ENCODE peak calls at places on chromosomes 2 and 18, in ten cellular contexts. C is BE2C, P is spleen, X is AG09309, G is fibroblast of mammary gland, J is heart right ventricle, W is cardiac muscle cell, T is PC-3, K is AG04450, S is psoas muscle. L is an unnamed sample.

GRCh38 chr2:25618676-25619075 is 54.7 kb downstream of the DTNB start:
- DNase-seq in C (no peak), W (no peak), G (peak; percentile 79), S (no peak), P (no peak), K (no peak), X (peak; percentile 33), T (peak; percentile 96), J (no peak), L (peak; percentile 88)

GRCh38 chr18:3062798-3063563 is 50.0 kb upstream of the LPIN2 start:
- DNase-seq in C (peak; percentile 49), J (peak; percentile 76), P (peak; percentile 89), G (peak; percentile 49), T (peak; percentile 57), K (no peak), S (peak; percentile 59), X (no peak), W (peak; percentile 85), L (peak; percentile 54)

GRCh38 chr18:22311301-22311700 is 106.4 kb downstream of the CTAGE1 start:
- DNase-seq in X (no peak), C (no peak), G (peak; percentile 83), J (no peak), P (no peak), K (peak; percentile 23), T (peak; percentile 53), W (no peak), S (no peak), L (peak; percentile 87)

GRCh38 chr2:15939556-15939853 is 845 bp upstream of the MYCN start:
- DNase-seq in C (peak; percentile 100), X (no peak), J (peak; percentile 74), G (no peak), W (no peak), S (peak; percentile 66), P (peak; percentile 85), T (peak; percentile 50), K (no peak), L (no peak)

GRCh38 chr2:30232027-30232800 is 880 bp downstream of the LBH start:
- DNase-seq in C (peak; percentile 39), G (no peak), P (peak; percentile 96), S (peak; percentile 45), X (no peak), J (peak; percentile 60), T (no peak), W (peak; percentile 72), K (no peak), L (peak; percentile 51)

GRCh38 chr2:241796610-241797138 is 12.3 kb upstream of the NEU4 start:
- DNase-seq in S (peak; percentile 7), P (peak; percentile 65), X (no peak), J (no peak), W (no peak), G (no peak), T (no peak), C (peak; percentile 8), K (no peak), L (no peak)

GRCh38 chr2:64617631-64618151 is 36.0 kb downstream of the SERTAD2 start:
- DNase-seq in W (no peak), T (no peak), K (no peak), S (no peak), X (no peak), G (no peak), C (no peak), P (no peak), J (no peak), L (no peak)

GRCh38 chr2:159399716-159400525 is 113.4 kb upstream of the WDSUB1 start:
- DNase-seq in W (no peak), S (no peak), T (peak; percentile 70), P (no peak), X (peak; percentile 53), C (no peak), J (no peak), K (peak; percentile 6), G (peak; percentile 11), L (peak; percentile 18)

GRCh38 chr2:240432430-240432819 is 3.0 kb upstream of the GPC1 start:
- DNase-seq in X (no peak), K (no peak), S (no peak), C (no peak), W (no peak), G (no peak), J (no peak), P (no peak), T (no peak), L (no peak)

GRCh38 chr2:240429872-240430491 is 5.5 kb upstream of the GPC1 start:
- DNase-seq in W (no peak), G (no peak), J (no peak), K (no peak), X (no peak), C (peak; percentile 15), T (no peak), S (no peak), P (peak; percentile 63), L (no peak)

GRCh38 chr2:240430595-240430994 is 4.9 kb upstream of the GPC1 start:
- DNase-seq in T (no peak), P (no peak), G (no peak), J (no peak), S (no peak), W (no peak), C (no peak), K (no peak), X (no peak), L (no peak)

GRCh38 chr2:240431663-240432424 is 3.6 kb upstream of the GPC1 start:
- DNase-seq in C (no peak), T (no peak), S (no peak), X (no peak), P (peak; percentile 71), K (no peak), G (no peak), J (no peak), W (no peak), L (no peak)

DNA sequence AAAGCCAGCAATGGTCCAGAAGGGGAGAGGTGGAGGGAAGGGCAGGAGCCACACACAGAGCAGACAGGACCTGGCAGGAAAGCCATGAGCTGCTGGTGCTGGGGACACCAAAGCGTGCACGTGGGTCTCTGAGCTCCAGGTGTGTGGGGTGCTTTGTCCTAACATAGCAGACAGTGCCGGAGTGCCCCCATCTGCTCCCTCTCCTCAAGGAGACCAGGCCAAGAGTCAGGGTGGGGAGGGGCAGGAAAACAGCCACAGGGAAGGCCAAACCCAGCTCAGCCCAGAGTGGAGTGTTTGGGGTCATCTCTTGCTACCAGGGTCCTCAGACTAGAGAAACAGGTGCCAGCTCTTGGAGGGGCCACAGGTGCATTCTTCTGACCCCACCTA is 4.2 kb upstream of the GPC1 start:
- DNase-seq in C (no peak), T (no peak), W (no peak), G (no peak), X (no peak), S (no peak), J (peak; percentile 6), K (no peak), P (no peak), L (no peak)
- H3K4me3 ChIP-seq in C (no peak overlapping the region), T (no peak overlapping the region), W (no peak overlapping the region), G (no peak overlapping the region), X (no peak overlapping the region), S (no peak overlapping the region), J (no peak overlapping the region), K (no peak overlapping the region), P (no peak overlapping the region), L (no peak overlapping the region)

GRCh38 chr2:226881287-226881686 is 45.4 kb downstream of the RHBDD1 start:
- DNase-seq in X (no peak), G (no peak), C (no peak), T (no peak), P (no peak), S (no peak), J (no peak), K (no peak), W (no peak), L (no peak)

GRCh38 chr2:226875438-226876225 is 39.8 kb downstream of the RHBDD1 start:
- DNase-seq in J (no peak), T (no peak), G (no peak), W (no peak), P (no peak), C (no peak), S (no peak), K (no peak), X (no peak), L (no peak)

GRCh38 chr2:226873826-226874225 is 38.0 kb downstream of the RHBDD1 start:
- DNase-seq in W (no peak), S (no peak), T (no peak), G (no peak), X (no peak), J (no peak), C (no peak), K (no peak), P (no peak), L (no peak)

GRCh38 chr2:226874749-226875148 is 38.9 kb downstream of the RHBDD1 start:
- DNase-seq in G (no peak), J (no peak), T (no peak), X (no peak), P (no peak), S (no peak), C (no peak), K (no peak), W (no peak), L (no peak)

DNA sequence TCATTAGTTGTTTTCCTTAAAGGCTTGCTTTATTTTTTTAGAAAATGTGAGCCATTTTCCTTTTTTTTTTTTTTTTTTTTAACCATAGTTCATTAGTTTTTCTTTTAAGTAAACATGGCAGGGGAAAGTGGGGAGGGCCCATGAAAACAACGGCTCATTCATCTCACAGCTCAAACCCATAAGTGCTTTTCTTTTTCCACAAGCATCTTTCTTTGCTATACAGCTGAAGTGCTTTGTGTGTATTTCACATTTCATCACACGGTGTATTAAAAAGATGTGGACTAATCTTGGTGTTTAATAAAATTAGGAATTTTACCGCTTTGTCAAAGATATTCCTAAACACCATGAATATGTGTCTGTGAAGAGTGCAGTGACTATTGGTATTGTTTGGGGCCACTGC is 41.6 kb downstream of the RHBDD1 start:
- DNase-seq in S (no peak), P (no peak), W (no peak), K (no peak), J (no peak), T (no peak), G (no peak), X (no peak), C (no peak), L (no peak)
- TF ChIP-seq CTCF in S (no peak), P (no peak), W (no peak), K (no peak), J (no peak), T (no peak), G (no peak), X (no peak), C (no peak), L (no peak)

DNA sequence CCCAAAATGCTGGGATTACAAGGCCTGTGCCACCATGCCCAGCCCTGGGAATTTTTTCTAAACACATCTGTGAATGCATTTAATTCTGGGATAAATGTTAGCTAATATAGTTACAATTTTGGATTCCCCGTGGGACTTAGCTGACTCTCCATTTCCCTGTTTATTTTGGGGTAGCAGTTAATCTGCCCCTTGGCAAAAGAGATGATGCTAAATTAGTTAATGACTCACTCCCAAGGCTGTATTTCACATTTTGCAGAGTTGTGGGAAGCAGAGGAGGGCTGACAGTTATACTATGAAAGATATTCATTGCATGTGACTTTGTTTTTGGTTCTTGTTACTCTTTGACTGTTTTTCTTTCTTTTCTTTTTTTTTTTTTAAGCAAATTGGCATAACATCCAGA is 3.2 kb downstream of the MTHFD2 start:
- DNase-seq in S (no peak), G (peak; percentile 94), X (peak; percentile 51), J (no peak), K (no peak), P (no peak), T (peak; percentile 34), W (no peak), C (no peak), L (peak; percentile 79)
- H3K4me3 ChIP-seq in S (peak overlapping the region; percentile 79), G (no peak overlapping the region), X (peak overlapping the region; percentile 14), J (no peak overlapping the region), K (peak overlapping the region; percentile 18), P (no peak overlapping the region), T (peak overlapping the region; percentile 85), W (no peak overlapping the region), C (no peak overlapping the region), L (no peak overlapping the region)

DNA sequence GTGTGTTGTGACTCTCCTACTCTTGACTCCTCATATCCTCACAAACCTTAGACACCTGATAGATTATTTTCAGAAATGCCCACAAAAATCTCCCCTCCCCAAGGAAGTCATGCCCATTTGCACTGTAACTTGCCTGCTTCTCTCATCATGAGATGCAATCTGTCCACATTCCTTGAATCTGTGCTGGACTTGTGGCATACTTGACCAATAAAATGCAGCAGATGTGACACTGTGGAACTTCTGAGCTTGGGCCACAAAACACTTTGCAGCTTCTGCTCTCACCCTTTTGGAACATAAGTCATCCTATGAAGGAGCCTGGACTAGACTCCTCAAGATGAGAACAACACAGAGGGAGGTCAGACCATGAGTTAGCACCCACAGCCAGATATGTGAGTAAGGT is 4.4 kb upstream of the PID1 start:
- DNase-seq in X (no peak), W (no peak), J (no peak), G (no peak), C (no peak), K (no peak), T (no peak), S (no peak), P (no peak), L (no peak)
- TF ChIP-seq CTCF in X (no peak), W (no peak), J (no peak), G (no peak), C (no peak), K (no peak), T (no peak), S (no peak), P (no peak), L (no peak)